ENCODE peak calls at places on chromosomes 2 and 18, in seven cellular contexts. S is HFFc6, J is sigmoid colon, B is GM12864, K is thyroid gland, I is cardiac muscle cell, V is GM20000. X is an unnamed sample.

GRCh38 chr18:22314406-22314805 is 103.3 kb downstream of the CTAGE1 start:
- DNase-seq in S (peak), J (no peak), B (no peak), K (no peak), I (peak), V (no peak), X (no peak)

GRCh38 chr2:161956751-161957150 is 117.3 kb downstream of the DPP4 start:
- DNase-seq in S (no peak), J (no peak), B (no peak), K (no peak), I (no peak), V (no peak), X (no peak)

GRCh38 chr18:58525517-58525916 is 103.4 kb downstream of the ALPK2 start:
- DNase-seq in S (peak), J (no peak), B (peak), K (no peak), I (no peak), V (no peak), X (no peak)

GRCh38 chr2:217705461-217705860 is 297.3 kb downstream of the TNS1 start:
- DNase-seq in S (no peak), J (no peak), B (no peak), K (no peak), I (no peak), V (no peak), X (no peak)

GRCh38 chr18:63319383-63320040 is at the start of gene BCL2:
- DNase-seq in S (no peak), J (peak), B (no peak), K (no peak), I (peak), V (no peak), X (no peak)

GRCh38 chr2:126864861-126865260 is 33.8 kb upstream of the TEX51 start:
- DNase-seq in S (no peak), J (no peak), B (no peak), K (no peak), I (no peak), V (no peak), X (no peak)

GRCh38 chr18:48002933-48003365 is 72.5 kb upstream of the SMAD2 start:
- DNase-seq in S (peak), J (no peak), B (no peak), K (no peak), I (peak), V (no peak), X (no peak)

GRCh38 chr18:50628543-50628905 is 68.6 kb downstream of the MAPK4 start:
- DNase-seq in S (no peak), J (no peak), B (no peak), K (no peak), I (no peak), V (no peak), X (no peak)

GRCh38 chr18:79548077-79548450 is 131.5 kb upstream of the CTDP1 start:
- DNase-seq in S (no peak), J (peak), B (no peak), K (no peak), I (no peak), V (no peak), X (no peak)

GRCh38 chr2:43123056-43123455 is 103.3 kb downstream of the ZFP36L2 start:
- DNase-seq in S (no peak), J (peak), B (no peak), K (no peak), I (no peak), V (no peak), X (no peak)

GRCh38 chr18:58288922-58289797 is 245.1 kb downstream of the NEDD4L start:
- DNase-seq in S (peak), J (no peak), B (peak), K (peak), I (no peak), V (peak), X (peak)

GRCh38 chr2:231600619-231601355 is 8.1 kb downstream of the TEX44 start:
- DNase-seq in S (no peak), J (no peak), B (no peak), K (peak), I (no peak), V (no peak), X (no peak)

GRCh38 chr2:71243548-71244301 is 16.8 kb upstream of the PAIP2B start:
- DNase-seq in S (no peak), J (no peak), B (no peak), K (no peak), I (peak), V (no peak), X (no peak)

GRCh38 chr2:134667541-134667940 is 51.3 kb downstream of the TMEM163 start:
- DNase-seq in S (no peak), J (no peak), B (no peak), K (no peak), I (no peak), V (no peak), X (no peak)

GRCh38 chr18:57446322-57446721 is 11.1 kb downstream of the ONECUT2 start:
- DNase-seq in S (no peak), J (no peak), B (no peak), K (no peak), I (no peak), V (peak), X (peak)

GRCh38 chr2:18957909-18958308 is 368.5 kb upstream of the NT5C1B start:
- DNase-seq in S (no peak), J (no peak), B (no peak), K (no peak), I (no peak), V (no peak), X (no peak)

GRCh38 chr2:23803965-23804542 is 122.9 kb downstream of the ATAD2B start:
- DNase-seq in S (peak), J (no peak), B (no peak), K (peak), I (peak), V (no peak), X (no peak)

GRCh38 chr2:240988146-240988545 is 10.3 kb upstream of the SNED1 start:
- DNase-seq in S (no peak), J (peak), B (no peak), K (peak), I (no peak), V (no peak), X (no peak)

GRCh38 chr2:75155115-75155514 is 44.2 kb downstream of the TACR1 start:
- DNase-seq in S (peak), J (no peak), B (no peak), K (no peak), I (no peak), V (no peak), X (no peak)

GRCh38 chr2:161546635-161547034 is 77.6 kb upstream of the SLC4A10 start:
- DNase-seq in S (no peak), J (no peak), B (no peak), K (no peak), I (no peak), V (no peak), X (no peak)

GRCh38 chr18:79242246-79242645 is 153.5 kb upstream of the NFATC1 start:
- DNase-seq in S (no peak), J (no peak), B (no peak), K (no peak), I (no peak), V (no peak), X (no peak)

GRCh38 chr2:174939046-174939445 is 66.1 kb downstream of the CHN1 start:
- DNase-seq in S (peak), J (no peak), B (no peak), K (no peak), I (peak), V (no peak), X (no peak)

GRCh38 chr2:11156396-11157075 is 1.3 kb downstream of the SLC66A3 start:
- DNase-seq in S (no peak), J (no peak), B (no peak), K (no peak), I (no peak), V (no peak), X (no peak)

GRCh38 chr2:159009940-159010339 is 41.5 kb downstream of the TANC1 start:
- DNase-seq in S (no peak), J (no peak), B (no peak), K (no peak), I (peak), V (no peak), X (no peak)

GRCh38 chr2:241649414-241649813 is 11.9 kb downstream of the ATG4B start:
- DNase-seq in S (no peak), J (no peak), B (no peak), K (peak), I (no peak), V (no peak), X (no peak)

GRCh38 chr2:101124684-101125366 is 26.4 kb downstream of the TBC1D8 start:
- DNase-seq in S (peak), J (peak), B (no peak), K (peak), I (peak), V (no peak), X (no peak)

GRCh38 chr2:65033178-65033577 is 23.0 kb upstream of the CEP68 start:
- DNase-seq in S (no peak), J (no peak), B (no peak), K (no peak), I (peak), V (peak), X (no peak)
- TF ChIP-seq CTCF in S (peak), J (no peak), B (peak), K (no peak), I (peak), V (peak), X (no peak)

GRCh38 chr2:108998911-108999310 is 9.9 kb upstream of the EDAR start:
- DNase-seq in S (peak), J (no peak), B (no peak), K (no peak), I (no peak), V (no peak), X (no peak)
- TF ChIP-seq CTCF in S (no peak), J (no peak), B (no peak), K (no peak), I (no peak), V (no peak), X (no peak)

GRCh38 chr2:86487062-86487461 is 45.9 kb downstream of the KDM3A start:
- DNase-seq in S (no peak), J (no peak), B (no peak), K (no peak), I (no peak), V (no peak), X (no peak)
- TF ChIP-seq CTCF in S (no peak), J (no peak), B (no peak), K (no peak), I (no peak), V (no peak), X (no peak)

DNA sequence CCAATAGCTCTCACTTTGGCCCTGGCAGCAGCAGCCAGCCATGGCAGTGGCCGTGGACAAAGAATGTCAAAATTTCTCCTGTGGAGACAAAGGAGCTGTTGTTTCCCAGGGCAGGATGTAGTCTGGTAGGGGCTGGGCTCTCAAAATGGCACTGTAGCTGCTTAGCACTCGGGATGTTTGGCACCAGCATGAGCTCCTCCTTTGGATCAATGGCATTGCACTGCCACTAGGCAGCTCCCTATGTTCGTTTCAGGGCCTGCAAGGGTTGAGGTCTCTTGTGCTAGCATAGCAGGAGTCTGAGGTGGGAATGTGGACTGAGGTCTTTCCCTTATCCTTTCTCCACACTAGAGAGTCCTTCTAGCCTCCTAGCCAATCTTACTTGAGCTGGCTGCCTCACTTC is 948.8 kb upstream of the FAM98A start:
- DNase-seq in S (no peak), J (no peak), B (no peak), K (no peak), I (no peak), V (no peak), X (no peak)
- TF ChIP-seq CTCF in S (no peak), J (no peak), B (no peak), K (no peak), I (no peak), V (no peak), X (no peak)

DNA sequence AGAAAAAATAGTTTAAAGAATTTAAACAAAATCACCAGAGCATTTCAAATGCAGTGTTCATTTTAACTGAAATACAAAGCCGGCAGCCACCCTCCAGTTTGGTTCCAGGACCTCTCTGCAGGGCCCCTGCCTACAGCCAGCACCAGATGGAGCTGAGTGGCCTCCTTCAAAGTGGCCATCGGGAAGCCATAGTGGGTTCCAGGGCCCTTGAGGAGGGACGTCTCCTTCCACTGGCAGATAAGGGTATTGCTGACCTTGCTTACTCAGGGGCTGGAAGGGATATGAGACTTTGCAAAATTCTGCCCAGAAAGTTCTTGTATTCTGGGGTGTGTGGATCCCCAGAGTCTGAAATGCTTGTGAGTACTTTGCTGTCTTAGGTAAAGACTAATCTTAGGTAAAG is 205.2 kb upstream of the APCDD1 start:
- DNase-seq in S (no peak), J (no peak), B (no peak), K (no peak), I (no peak), V (no peak), X (no peak)
- TF ChIP-seq CTCF in S (no peak), J (no peak), B (no peak), K (no peak), I (no peak), V (no peak), X (no peak)

DNA sequence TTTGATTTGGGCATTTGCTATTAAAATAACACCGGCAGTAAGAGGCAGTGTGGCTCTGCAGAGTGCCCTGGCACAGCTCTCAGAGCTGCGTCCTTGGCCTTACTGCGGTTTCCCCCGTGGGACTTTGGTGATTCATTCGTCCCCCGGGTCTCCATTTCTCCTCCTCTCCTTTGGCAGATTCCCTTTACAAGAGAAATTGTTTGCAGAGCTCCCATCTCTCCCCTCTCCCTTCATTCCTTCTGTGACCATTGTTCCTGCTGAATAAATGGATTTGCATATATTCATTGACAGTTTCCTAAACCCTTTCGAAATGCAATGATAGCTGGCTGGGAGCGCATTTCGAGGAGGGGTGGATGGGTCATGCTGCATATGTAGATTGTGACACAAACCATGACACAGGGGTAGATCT is 187.5 kb downstream of the VAPA start:
- DNase-seq in S (peak), J (no peak), B (no peak), K (peak), I (peak), V (no peak), X (no peak)
- TF ChIP-seq CTCF in S (no peak), J (no peak), B (no peak), K (no peak), I (no peak), V (no peak), X (no peak)

GRCh38 chr2:31893093-31893492 is 117.7 kb downstream of the MEMO1 start:
- DNase-seq in S (no peak), J (no peak), B (no peak), K (no peak), I (no peak), V (no peak), X (no peak)

GRCh38 chr2:31896293-31896692 is 114.5 kb downstream of the MEMO1 start:
- DNase-seq in S (no peak), J (no peak), B (no peak), K (no peak), I (no peak), V (no peak), X (no peak)

GRCh38 chr2:31889044-31889443 is 121.8 kb downstream of the MEMO1 start:
- DNase-seq in S (no peak), J (no peak), B (no peak), K (no peak), I (no peak), V (no peak), X (no peak)

GRCh38 chr2:31894656-31895055 is 116.2 kb downstream of the MEMO1 start:
- DNase-seq in S (no peak), J (no peak), B (no peak), K (no peak), I (no peak), V (no peak), X (no peak)
- TF ChIP-seq CTCF in S (no peak), J (no peak), B (no peak), K (no peak), I (no peak), V (no peak), X (no peak)

GRCh38 chr2:160408575-160409291 is 84.9 kb downstream of the RBMS1 start:
- DNase-seq in S (peak), J (no peak), B (no peak), K (no peak), I (no peak), V (no peak), X (peak)
- TF ChIP-seq CTCF in S (peak), J (no peak), B (no peak), K (no peak), I (peak), V (no peak), X (no peak)

DNA sequence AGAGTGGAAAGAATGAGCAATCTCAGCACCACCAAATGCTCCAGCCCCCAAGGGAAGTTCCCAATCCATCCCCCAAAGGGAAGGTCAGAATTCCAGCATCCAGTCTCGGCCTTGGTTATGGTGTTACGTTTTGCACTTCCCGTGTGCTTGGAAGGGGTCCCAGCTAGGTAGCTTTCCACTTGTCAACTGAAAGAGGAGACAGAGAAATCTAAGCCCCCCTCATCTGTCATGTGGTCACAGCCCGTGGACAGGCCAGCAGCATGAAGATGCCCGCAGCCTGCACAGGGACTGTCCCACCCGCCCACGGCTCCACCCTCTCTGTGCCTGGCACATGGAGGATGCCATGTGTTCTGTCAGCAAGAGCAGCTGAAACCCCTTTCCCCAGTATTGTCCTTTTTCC is 32.1 kb downstream of the RHOB start:
- DNase-seq in S (no peak), J (peak), B (no peak), K (no peak), I (no peak), V (no peak), X (no peak)
- TF ChIP-seq CTCF in S (no peak), J (no peak), B (no peak), K (no peak), I (no peak), V (no peak), X (no peak)

X was measured in nephron progenitor cell.